ENCODE peak calls at places on chromosomes 6 and 20, in four cellular contexts. W is A549, R is GM12878, L is K562. U is an unnamed sample.

GRCh38 chr20:32019156-32019510 is 8.9 kb downstream of the CCM2L start:
- DNase-seq in W (peak; percentile 68), R (no peak), L (peak; percentile 66), U (no peak)

GRCh38 chr20:48403362-48403761 is 424.4 kb downstream of the PREX1 start:
- DNase-seq in W (no peak), R (no peak), L (no peak), U (no peak)

GRCh38 chr20:2984956-2985661 is 58.3 kb upstream of the GNRH2 start:
- DNase-seq in W (no peak), R (no peak), L (no peak), U (no peak)

GRCh38 chr6:4637691-4638433 is 138.3 kb upstream of the CDYL start:
- DNase-seq in W (no peak), R (peak; percentile 4), L (peak; percentile 36), U (no peak)

GRCh38 chr6:126253421-126253820 is 86.5 kb upstream of the CENPW start:
- DNase-seq in W (no peak), R (no peak), L (no peak), U (no peak)

GRCh38 chr6:169372616-169373015 is 119.0 kb upstream of the THBS2 start:
- DNase-seq in W (no peak), R (no peak), L (no peak), U (no peak)

GRCh38 chr6:95091823-95092436 is 485.4 kb upstream of the MANEA start:
- DNase-seq in W (no peak), R (no peak), L (no peak), U (peak; percentile 41)

GRCh38 chr6:99745651-99746050 is 139.0 kb downstream of the PRDM13 start:
- DNase-seq in W (no peak), R (no peak), L (no peak), U (no peak)

GRCh38 chr20:17957505-17958325 is 10.9 kb downstream of the SNX5 start:
- DNase-seq in W (no peak), R (no peak), L (no peak), U (no peak)

GRCh38 chr6:38400764-38401163 is 239.0 kb downstream of the BTBD9 start:
- DNase-seq in W (no peak), R (no peak), L (no peak), U (no peak)

GRCh38 chr20:36030143-36030542 is 61.8 kb downstream of the CNBD2 start:
- DNase-seq in W (no peak), R (no peak), L (no peak), U (no peak)
- TF ChIP-seq CHD4 in W (no peak), R (no peak), L (no peak), U (no peak)

GRCh38 chr6:161549977-161550655 is 276.3 kb upstream of the AGPAT4 start:
- DNase-seq in W (peak; percentile 36), R (no peak), L (peak; percentile 15), U (peak; percentile 30)
- TF ChIP-seq JUNB in W (no peak), R (no peak), L (no peak), U (no peak)

DNA sequence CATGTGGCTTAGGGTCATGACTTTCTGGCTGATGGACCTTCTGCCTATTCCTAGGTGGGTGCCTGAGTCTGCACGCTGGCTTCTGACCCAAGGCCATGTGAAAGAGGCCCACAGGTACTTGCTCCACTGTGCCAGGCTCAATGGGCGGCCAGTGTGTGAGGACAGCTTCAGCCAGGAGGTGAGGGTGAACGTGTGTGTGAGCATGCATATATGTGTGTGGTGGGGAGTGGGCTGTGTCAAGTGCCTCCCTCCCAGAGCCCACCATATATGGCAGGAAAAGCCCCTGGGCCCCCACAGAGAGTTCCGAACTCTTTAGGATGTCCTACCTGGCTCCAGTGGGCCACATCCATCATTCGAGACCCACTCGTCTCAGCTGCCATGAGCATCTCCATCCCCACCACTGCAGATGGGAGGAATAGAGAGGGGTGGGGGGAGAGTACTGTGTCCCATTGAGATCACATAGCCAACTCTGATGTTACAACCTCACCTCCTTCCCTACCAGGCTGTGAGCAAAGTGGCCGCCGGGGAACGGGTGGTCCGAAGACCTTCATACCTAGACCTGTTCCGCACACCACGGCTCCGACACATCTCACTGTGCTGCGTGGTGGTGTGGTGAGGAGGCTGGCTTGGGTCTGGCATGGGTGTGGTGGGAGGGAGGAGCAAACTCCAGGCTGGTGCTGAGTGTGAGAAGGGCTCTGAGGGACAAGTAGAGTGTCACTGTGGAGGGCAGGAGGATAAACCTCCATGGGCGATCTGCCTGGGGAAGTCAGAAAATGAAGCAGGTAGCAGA is 3.2 kb downstream of the SLC22A7 start:
- DNase-seq in W (no peak), R (no peak), L (no peak), U (no peak)
- TF ChIP-seq CHD4 in W (no peak), R (no peak), L (no peak), U (no peak)

DNA sequence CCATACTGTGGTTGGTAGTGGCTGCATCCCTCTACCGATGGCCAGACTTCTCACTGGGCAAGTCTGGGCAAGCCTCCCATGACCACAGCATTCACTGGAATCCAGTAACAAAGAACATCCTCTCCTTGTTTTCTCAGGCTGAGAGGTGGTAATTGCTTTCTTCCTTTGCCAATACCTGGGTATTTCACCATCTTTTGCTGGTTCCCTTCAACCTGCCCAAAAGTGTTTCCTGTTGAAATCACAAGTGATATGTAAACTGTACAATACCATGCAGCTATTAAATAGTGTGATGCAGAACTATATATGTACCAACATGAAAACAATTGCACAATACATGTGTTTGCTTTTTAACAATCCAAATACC is at the start of gene PTCHD4:
- DNase-seq in W (no peak), R (no peak), L (no peak), U (peak; percentile 86)
- TF ChIP-seq JUNB in W (no peak), R (no peak), L (no peak), U (peak; percentile 22)

DNA sequence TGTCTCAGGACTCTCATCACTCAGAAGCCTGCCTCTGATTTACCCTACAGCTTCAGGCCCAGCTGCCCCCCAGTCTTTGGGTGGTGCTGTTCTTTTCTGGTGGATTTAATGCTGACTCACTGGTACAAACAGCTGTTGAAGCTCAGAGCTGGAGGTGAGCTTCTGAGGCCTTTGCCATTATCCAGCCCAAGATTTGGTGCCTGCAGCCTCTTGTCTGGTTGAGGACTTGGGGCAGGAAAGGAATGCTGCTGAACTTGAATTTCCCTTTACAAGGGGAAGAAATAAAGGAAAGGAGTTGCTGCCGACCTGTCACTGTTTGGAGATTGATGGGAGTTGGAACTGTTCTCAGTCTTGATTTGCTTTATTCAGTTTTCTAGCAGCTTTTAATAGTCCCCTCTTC is 19.8 kb downstream of the ABCF1 start:
- DNase-seq in W (no peak), R (no peak), L (no peak), U (no peak)
- TF ChIP-seq CHD4 in W (no peak), R (no peak), L (no peak), U (no peak)

DNA sequence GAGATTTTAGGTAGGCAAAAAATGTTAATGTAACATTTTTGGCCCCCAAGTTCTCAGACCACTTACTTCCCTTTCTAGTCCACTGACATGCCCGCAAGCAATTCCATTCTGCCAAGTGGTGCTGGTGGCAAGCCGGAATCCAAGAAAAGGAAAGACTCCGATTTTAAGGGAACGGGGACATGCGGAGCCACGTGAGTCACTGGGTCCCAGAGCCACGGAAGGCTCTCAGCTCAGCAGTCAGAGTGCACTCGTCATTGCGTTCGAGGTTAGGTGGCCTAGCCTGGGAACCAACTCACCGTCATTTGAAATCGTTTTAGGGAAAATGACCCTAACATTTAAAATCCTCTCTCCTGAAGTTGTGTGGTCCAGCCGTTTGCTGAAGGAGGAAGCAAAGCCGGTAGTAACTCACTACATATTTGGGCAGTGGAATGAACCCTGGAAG is 711 bp upstream of the SIRT5 start:
- DNase-seq in W (peak; percentile 25), R (no peak), L (peak; percentile 28), U (peak; percentile 29)
- TF ChIP-seq JUNB in W (no peak), R (no peak), L (no peak), U (no peak)

GRCh38 chr20:50582591-50583234 is 72.5 kb downstream of the PTPN1 start:
- DNase-seq in W (no peak), R (no peak), L (no peak), U (no peak)

GRCh38 chr20:50582092-50582491 is 71.9 kb downstream of the PTPN1 start:
- DNase-seq in W (no peak), R (no peak), L (no peak), U (no peak)

GRCh38 chr20:50579511-50579910 is 69.3 kb downstream of the PTPN1 start:
- DNase-seq in W (no peak), R (no peak), L (no peak), U (no peak)

GRCh38 chr20:50580016-50580747 is 70.0 kb downstream of the PTPN1 start:
- DNase-seq in W (peak; percentile 91), R (no peak), L (peak; percentile 82), U (peak; percentile 70)

DNA sequence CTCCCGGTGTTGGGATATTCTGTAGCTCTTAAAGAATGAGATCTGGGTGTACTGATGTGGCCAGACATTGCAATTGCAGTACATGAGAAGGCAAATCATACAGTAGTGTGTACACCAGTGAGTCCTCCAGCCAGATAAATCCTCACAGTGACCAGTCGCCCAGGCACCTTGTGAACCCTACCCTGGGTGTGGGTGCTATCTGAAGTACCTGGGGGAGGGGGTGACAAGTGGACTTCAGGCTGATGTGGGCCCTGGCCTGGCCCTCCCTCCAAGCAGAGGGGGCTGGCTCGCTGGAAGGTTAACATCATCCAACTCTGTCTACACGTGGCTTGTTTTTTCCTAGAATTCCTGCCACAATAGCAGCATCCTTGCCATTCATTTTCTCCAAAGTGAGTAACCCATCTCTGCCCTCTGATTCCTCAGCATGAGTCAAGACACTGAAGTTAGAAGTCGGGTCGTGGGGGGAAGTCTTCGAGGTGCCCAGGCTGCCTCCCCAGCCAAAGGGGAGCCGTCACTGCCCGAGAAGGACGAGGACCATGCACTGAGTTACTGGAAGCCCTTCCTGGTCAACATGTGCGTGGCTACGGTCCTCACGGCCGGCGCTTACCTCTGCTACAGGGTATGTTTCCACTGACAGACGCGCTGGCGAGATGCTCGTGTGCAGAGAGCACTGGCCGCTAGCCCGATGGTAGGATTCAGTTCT is 70.8 kb downstream of the PTPN1 start:
- DNase-seq in W (no peak), R (no peak), L (no peak), U (no peak)
- TF ChIP-seq CHD4 in W (no peak), R (no peak), L (no peak), U (no peak)

GRCh38 chr6:28598757-28599686 is 73.3 kb downstream of the GPX5 start:
- DNase-seq in W (no peak), R (no peak), L (no peak), U (no peak)

GRCh38 chr6:28603920-28604319 is 78.2 kb downstream of the GPX5 start:
- DNase-seq in W (no peak), R (no peak), L (no peak), U (no peak)

GRCh38 chr6:28600188-28600587 is 74.5 kb downstream of the GPX5 start:
- DNase-seq in W (no peak), R (no peak), L (no peak), U (no peak)

GRCh38 chr6:28597217-28597835 is 71.6 kb downstream of the GPX5 start:
- DNase-seq in W (peak; percentile 46), R (no peak), L (no peak), U (peak; percentile 46)

GRCh38 chr6:28597924-28598323 is 72.2 kb downstream of the GPX5 start:
- DNase-seq in W (peak; percentile 55), R (no peak), L (no peak), U (peak; percentile 13)
- TF ChIP-seq JUNB in W (no peak), R (no peak), L (no peak), U (no peak)

U was measured in HepG2.